ENCODE peak calls at places on chromosomes 1 and 21, in six cellular contexts. X, B, A, I, T and F are unnamed samples.

GRCh38 chr1:151131832-151132675 is 14.4 kb downstream of the SEMA6C start:
- DNase-seq in I (no peak), B (no peak), T (peak), A (peak), X (no peak), F (peak)

GRCh38 chr1:177650947-177651346 is 318.9 kb downstream of the SEC16B start:
- DNase-seq in B (no peak), T (no peak), A (no peak), X (no peak), I (no peak), F (peak)

GRCh38 chr1:97632075-97632474 is 288.8 kb downstream of the DPYD start:
- DNase-seq in B (no peak), T (no peak), A (no peak), X (peak), I (no peak), F (no peak)

GRCh38 chr1:3060112-3060511 is 8.9 kb upstream of the PRDM16 start:
- DNase-seq in T (no peak), X (no peak), A (no peak), I (no peak), B (no peak), F (peak)

GRCh38 chr1:198649598-198650338 is 10.9 kb downstream of the PTPRC start:
- DNase-seq in I (no peak), X (no peak), B (no peak), A (no peak), T (no peak), F (no peak)

GRCh38 chr21:35559128-35559831 is 501.0 kb downstream of the SETD4 start:
- DNase-seq in A (no peak), B (no peak), I (peak), X (peak), T (no peak), F (no peak)

GRCh38 chr1:182930985-182931384 is 22.0 kb downstream of the SHCBP1L start:
- DNase-seq in X (no peak), B (no peak), I (no peak), T (no peak), A (no peak), F (no peak)

GRCh38 chr1:52702886-52703787 is 5.0 kb upstream of the COA7 start:
- DNase-seq in I (peak), B (peak), A (peak), X (peak), T (peak), F (peak)

GRCh38 chr1:23381233-23381885 is 11.7 kb upstream of the ZNF436 start:
- DNase-seq in B (no peak), A (no peak), X (no peak), I (no peak), T (no peak), F (no peak)

GRCh38 chr1:245822997-245823396 is 668.2 kb downstream of the KIF26B start:
- DNase-seq in B (no peak), X (peak), A (no peak), I (no peak), T (no peak), F (no peak)

GRCh38 chr1:41418868-41419583 is 57.8 kb downstream of the FOXO6 start:
- DNase-seq in T (no peak), B (no peak), X (peak), I (peak), A (peak), F (peak)

GRCh38 chr21:15221799-15222386 is 157.1 kb upstream of the NRIP1 start:
- DNase-seq in B (no peak), X (peak), T (peak), I (no peak), A (no peak), F (no peak)

GRCh38 chr1:15765495-15766194 is 7.0 kb downstream of the FBLIM1 start:
- DNase-seq in I (no peak), X (peak), T (peak), A (no peak), B (no peak), F (no peak)

GRCh38 chr1:192810253-192810880 is 1.5 kb downstream of the RGS2 start:
- DNase-seq in B (no peak), I (peak), A (no peak), T (no peak), X (peak), F (no peak)

GRCh38 chr1:216005916-216006315 is 417.3 kb downstream of the USH2A start:
- DNase-seq in I (no peak), X (peak), A (no peak), T (no peak), B (no peak), F (no peak)

GRCh38 chr1:10661453-10661852 is 135.0 kb downstream of the CASZ1 start:
- DNase-seq in X (no peak), T (no peak), B (no peak), A (no peak), I (no peak), F (no peak)

GRCh38 chr1:50976111-50976889 is 6.3 kb downstream of the CDKN2C start:
- DNase-seq in X (no peak), A (no peak), B (no peak), I (no peak), T (no peak), F (no peak)

GRCh38 chr1:175191654-175192053 is 922 bp downstream of the KIAA0040 start:
- DNase-seq in X (no peak), B (peak), A (no peak), I (no peak), T (no peak), F (no peak)

GRCh38 chr21:37767984-37768383 is 148.3 kb downstream of the KCNJ6 start:
- DNase-seq in A (no peak), I (no peak), B (no peak), T (no peak), X (peak), F (no peak)

GRCh38 chr1:178506669-178507068 is 6.2 kb upstream of the TEX35 start:
- DNase-seq in A (no peak), B (no peak), I (no peak), X (no peak), T (no peak), F (peak)

GRCh38 chr1:37143818-37144217 is 109.5 kb upstream of the GRIK3 start:
- DNase-seq in A (no peak), T (no peak), X (no peak), I (no peak), B (no peak), F (no peak)

GRCh38 chr1:20728371-20729154 is 3.9 kb downstream of the SH2D5 start:
- DNase-seq in A (no peak), X (no peak), I (peak), T (peak), B (no peak), F (peak)

GRCh38 chr1:98044071-98044697 is 123.3 kb upstream of the DPYD start:
- DNase-seq in B (no peak), X (no peak), A (no peak), I (no peak), T (no peak), F (no peak)

GRCh38 chr21:40049031-40049958 is 182.1 kb downstream of the PCP4 start:
- DNase-seq in I (no peak), A (no peak), T (no peak), B (no peak), X (peak), F (no peak)

GRCh38 chr1:153488731-153489130 is 28.3 kb upstream of the S100A7 start:
- DNase-seq in B (no peak), T (peak), A (no peak), I (peak), X (no peak), F (peak)

GRCh38 chr1:205477759-205478247 is 22.0 kb upstream of the BLACAT1 start:
- DNase-seq in T (peak), X (peak), A (peak), B (no peak), I (no peak), F (peak)

GRCh38 chr1:16145988-16146887 is 9.6 kb downstream of the EPHA2 start:
- DNase-seq in I (peak), X (peak), B (peak), A (peak), T (peak), F (peak)

GRCh38 chr1:154970631-154971340 is at the start of gene SHC1:
- DNase-seq in I (peak), B (peak), T (peak), X (peak), A (peak), F (peak)

GRCh38 chr1:246218686-246219085 is 288.4 kb downstream of the SMYD3 start:
- DNase-seq in I (no peak), T (no peak), X (no peak), A (no peak), B (no peak), F (no peak)

GRCh38 chr1:210092366-210092765 is 140.2 kb upstream of the SERTAD4 start:
- DNase-seq in A (no peak), T (no peak), I (no peak), X (no peak), B (no peak), F (no peak)

GRCh38 chr1:13593511-13594131 is 10.0 kb downstream of the PDPN start:
- DNase-seq in B (no peak), A (peak), I (no peak), T (peak), X (peak), F (peak)

GRCh38 chr1:2937805-2938204 is 83.5 kb upstream of the ACTRT2 start:
- DNase-seq in T (no peak), B (no peak), X (no peak), I (no peak), A (no peak), F (no peak)

GRCh38 chr1:151715726-151716404 is 738 bp downstream of the CELF3 start:
- DNase-seq in I (no peak), A (no peak), X (no peak), B (no peak), T (no peak), F (no peak)

GRCh38 chr1:1426496-1426960 is 5.5 kb upstream of the ANKRD65 start:
- DNase-seq in A (no peak), X (no peak), B (no peak), T (no peak), I (no peak), F (no peak)

GRCh38 chr1:19744335-19744743 is 55.4 kb downstream of the TMCO4 start:
- DNase-seq in T (no peak), A (no peak), B (no peak), I (no peak), X (no peak), F (no peak)

GRCh38 chr1:112956503-112957132 is 622 bp upstream of the SLC16A1 start:
- DNase-seq in A (no peak), B (no peak), X (no peak), I (no peak), T (peak), F (no peak)

GRCh38 chr1:119818181-119818580 is 6.9 kb upstream of the REG4 start:
- DNase-seq in X (no peak), B (no peak), I (no peak), T (no peak), A (no peak), F (no peak)

GRCh38 chr1:225817611-225818061 is 7.7 kb downstream of the EPHX1 start:
- DNase-seq in X (peak), A (peak), T (peak), I (peak), B (no peak), F (peak)

GRCh38 chr1:155978325-155978972 is at the start of gene ARHGEF2:
- DNase-seq in B (peak), T (peak), I (peak), A (peak), X (peak), F (peak)
- TF ChIP-seq POLR2A in B (peak), T (no peak), I (no peak), A (peak), X (peak), F (peak)

GRCh38 chr1:118339431-118340146 is 154.6 kb upstream of the SPAG17 start:
- DNase-seq in T (no peak), B (no peak), I (no peak), A (no peak), X (no peak), F (no peak)
- TF ChIP-seq POLR2A in T (no peak), B (no peak), I (no peak), A (no peak), X (no peak), F (no peak)

GRCh38 chr1:39043513-39043912 is 17.4 kb downstream of the NDUFS5 start:
- DNase-seq in A (no peak), T (no peak), B (no peak), X (no peak), I (no peak), F (no peak)
- TF ChIP-seq POLR2A in A (no peak), T (no peak), B (no peak), X (no peak), I (no peak), F (no peak)

GRCh38 chr1:12128120-12128519 is 38.7 kb upstream of the TNFRSF1B start:
- DNase-seq in B (no peak), T (no peak), A (no peak), I (no peak), X (no peak), F (no peak)
- TF ChIP-seq POLR2A in B (no peak), T (no peak), A (no peak), I (no peak), X (no peak), F (no peak)

GRCh38 chr21:39034590-39035536 is 148.4 kb downstream of the PSMG1 start:
- DNase-seq in B (no peak), I (no peak), X (no peak), T (no peak), A (peak), F (no peak)

GRCh38 chr21:39037807-39038405 is 145.3 kb downstream of the PSMG1 start:
- DNase-seq in X (peak), I (no peak), B (no peak), A (no peak), T (no peak), F (no peak)

GRCh38 chr21:39036581-39036980 is 146.7 kb downstream of the PSMG1 start:
- DNase-seq in B (no peak), I (no peak), X (no peak), T (no peak), A (no peak), F (no peak)

GRCh38 chr21:39030127-39030884 is 152.9 kb downstream of the PSMG1 start:
- DNase-seq in I (no peak), B (no peak), T (no peak), A (no peak), X (no peak), F (no peak)

GRCh38 chr21:39033878-39034589 is 149.2 kb downstream of the PSMG1 start:
- DNase-seq in X (no peak), A (peak), T (no peak), I (no peak), B (no peak), F (peak)
- TF ChIP-seq POLR2A in X (no peak), A (no peak), T (no peak), I (no peak), B (no peak), F (no peak)